ENCODE peak calls at places on chromosomes 2 and 18, in seven cellular contexts. A is stimulated activated CD8-positive, alpha-beta memory T cell treated with anti-CD3 and anti-CD28 coated beads, Interleukin-2, amount 100 ng/mL, for 1 hour; I is HTR-8/SVneo; H is NCI-H1092; P is head of caudate nucleus; J is iris pigment epithelial cell; M is brain microvascular endothelial cell. W is an unnamed sample.

GRCh38 chr2:26172189-26172865 is 561 bp upstream of the GAREM2 start:
- DNase-seq in J (no peak), P (peak; percentile 42), M (no peak), I (no peak), H (no peak), A (no peak), W (no peak)

GRCh38 chr2:71786291-71787107 is 333.1 kb downstream of the DYSF start:
- DNase-seq in H (no peak), A (no peak), I (no peak), M (no peak), J (no peak), P (no peak), W (no peak)

GRCh38 chr2:181130686-181131085 is 150.3 kb downstream of the UBE2E3 start:
- DNase-seq in P (no peak), J (peak; percentile 43), M (no peak), H (no peak), I (no peak), A (no peak), W (no peak)

GRCh38 chr18:26722582-26722931 is 142.9 kb downstream of the AQP4 start:
- DNase-seq in P (no peak), H (no peak), A (no peak), I (no peak), M (no peak), J (no peak), W (no peak)

GRCh38 chr18:74476154-74476553 is 19.0 kb upstream of the DIPK1C start:
- DNase-seq in H (no peak), A (no peak), I (no peak), P (peak; percentile 84), J (no peak), M (peak; percentile 19), W (no peak)

GRCh38 chr2:20326163-20326780 is 24.4 kb downstream of the PUM2 start:
- DNase-seq in J (peak; percentile 72), I (peak; percentile 63), P (peak; percentile 64), A (no peak), H (peak; percentile 6), M (peak; percentile 64), W (peak; percentile 9)

GRCh38 chr2:241545113-241545512 is 13.4 kb upstream of the BOK start:
- DNase-seq in J (peak; percentile 76), I (no peak), A (no peak), H (no peak), M (peak; percentile 68), P (no peak), W (peak; percentile 39)

GRCh38 chr2:26683583-26683982 is 8.9 kb upstream of the KCNK3 start:
- DNase-seq in M (no peak), P (no peak), H (no peak), A (no peak), J (no peak), I (no peak), W (no peak)

GRCh38 chr2:221205103-221205502 is 367.0 kb downstream of the EPHA4 start:
- DNase-seq in J (no peak), A (no peak), I (no peak), P (no peak), M (no peak), H (peak; percentile 54), W (no peak)

GRCh38 chr2:231924889-231925275 is 1.3 kb downstream of the NPPC start:
- DNase-seq in P (no peak), A (no peak), J (no peak), M (no peak), H (no peak), I (no peak), W (no peak)

GRCh38 chr2:214103199-214104001 is 307.5 kb upstream of the VWC2L start:
- DNase-seq in I (no peak), J (peak; percentile 11), M (no peak), P (no peak), A (no peak), H (peak; percentile 50), W (no peak)

GRCh38 chr18:46418657-46419260 is 238.3 kb downstream of the LOXHD1 start:
- DNase-seq in I (no peak), P (peak; percentile 23), M (no peak), H (no peak), A (no peak), J (no peak), W (no peak)

GRCh38 chr2:128466377-128467175 is 147.9 kb upstream of the HS6ST1 start:
- DNase-seq in J (no peak), A (no peak), I (no peak), M (no peak), P (no peak), H (no peak), W (no peak)

GRCh38 chr2:108412995-108413726 is 35.4 kb downstream of the SULT1C4 start:
- DNase-seq in P (no peak), A (no peak), I (peak; percentile 85), J (peak; percentile 96), H (no peak), M (peak; percentile 86), W (peak; percentile 84)

GRCh38 chr18:31931163-31931885 is 11.6 kb downstream of the TRAPPC8 start:
- DNase-seq in M (peak; percentile 64), A (no peak), H (no peak), J (peak; percentile 74), I (no peak), P (no peak), W (no peak)

GRCh38 chr2:10547663-10548384 is 99.7 kb upstream of the ODC1 start:
- DNase-seq in I (no peak), M (no peak), H (no peak), P (no peak), A (no peak), J (no peak), W (no peak)

GRCh38 chr2:241163601-241164118 is 13.4 kb downstream of the PPP1R7 start:
- DNase-seq in J (no peak), P (no peak), H (no peak), M (no peak), I (no peak), A (no peak), W (no peak)

GRCh38 chr2:47016172-47016913 is 100.7 kb upstream of the MCFD2 start:
- DNase-seq in I (peak; percentile 96), J (peak; percentile 97), M (peak; percentile 84), A (no peak), H (no peak), P (no peak), W (peak; percentile 76)